ENCODE peak calls at places on chromosomes 13 and 19, in four cellular contexts. K is testis, Y is lower lobe of right lung, W is prostate gland. M is an unnamed sample.

GRCh38 chr19:4742717-4743646 is 19.3 kb upstream of the DPP9 start:
- DNase-seq in K (peak; percentile 75), Y (no peak), W (no peak), M (no peak)

GRCh38 chr19:58227964-58228583 is 640 bp upstream of the ZNF544 start:
- DNase-seq in K (peak; percentile 26), Y (no peak), W (no peak), M (no peak)

GRCh38 chr19:55146648-55147218 is 2.3 kb downstream of the TNNT1 start:
- DNase-seq in K (no peak), Y (no peak), W (no peak), M (no peak)

GRCh38 chr19:10268077-10268476 is 2.8 kb upstream of the ICAM1 start:
- DNase-seq in K (no peak), Y (no peak), W (no peak), M (no peak)

GRCh38 chr13:49310251-49310650 is 62.5 kb downstream of the CDADC1 start:
- DNase-seq in K (no peak), Y (no peak), W (no peak), M (no peak)

GRCh38 chr19:44554641-44555246 is 25.3 kb upstream of the CEACAM20 start:
- DNase-seq in K (no peak), Y (no peak), W (no peak), M (no peak)

GRCh38 chr19:49338691-49339363 is 3.6 kb downstream of the CD37 start:
- DNase-seq in K (peak; percentile 80), Y (peak; percentile 93), W (peak; percentile 93), M (peak; percentile 71)

GRCh38 chr13:31282741-31283455 is 83.1 kb downstream of the B3GLCT start:
- DNase-seq in K (no peak), Y (no peak), W (no peak), M (peak; percentile 13)

GRCh38 chr19:41700381-41701195 is 7.8 kb upstream of the CEACAM5 start:
- DNase-seq in K (no peak), Y (no peak), W (no peak), M (no peak)

GRCh38 chr19:8638078-8638619 is 7.7 kb downstream of the NFILZ start:
- DNase-seq in K (peak; percentile 21), Y (peak; percentile 71), W (peak; percentile 19), M (no peak)

GRCh38 chr19:4345656-4346383 is 2.5 kb downstream of the MPND start:
- DNase-seq in K (peak; percentile 35), Y (no peak), W (no peak), M (no peak)

GRCh38 chr13:85982102-85982501 is 182.9 kb upstream of the SLITRK6 start:
- DNase-seq in K (no peak), Y (no peak), W (no peak), M (no peak)

GRCh38 chr13:29579094-29579493 is 16.4 kb downstream of the SLC7A1 start:
- DNase-seq in K (no peak), Y (no peak), W (no peak), M (no peak)

GRCh38 chr19:42301646-42302204 is at the start of gene PRR19:
- DNase-seq in K (no peak), Y (no peak), W (no peak), M (no peak)

GRCh38 chr19:8209111-8209964 is at the start of gene CERS4:
- DNase-seq in K (peak; percentile 78), Y (peak; percentile 81), W (peak; percentile 76), M (no peak)

GRCh38 chr19:42683917-42684513 is 56.3 kb downstream of the PSG3 start:
- DNase-seq in K (peak; percentile 60), Y (no peak), W (no peak), M (peak; percentile 18)

DNA sequence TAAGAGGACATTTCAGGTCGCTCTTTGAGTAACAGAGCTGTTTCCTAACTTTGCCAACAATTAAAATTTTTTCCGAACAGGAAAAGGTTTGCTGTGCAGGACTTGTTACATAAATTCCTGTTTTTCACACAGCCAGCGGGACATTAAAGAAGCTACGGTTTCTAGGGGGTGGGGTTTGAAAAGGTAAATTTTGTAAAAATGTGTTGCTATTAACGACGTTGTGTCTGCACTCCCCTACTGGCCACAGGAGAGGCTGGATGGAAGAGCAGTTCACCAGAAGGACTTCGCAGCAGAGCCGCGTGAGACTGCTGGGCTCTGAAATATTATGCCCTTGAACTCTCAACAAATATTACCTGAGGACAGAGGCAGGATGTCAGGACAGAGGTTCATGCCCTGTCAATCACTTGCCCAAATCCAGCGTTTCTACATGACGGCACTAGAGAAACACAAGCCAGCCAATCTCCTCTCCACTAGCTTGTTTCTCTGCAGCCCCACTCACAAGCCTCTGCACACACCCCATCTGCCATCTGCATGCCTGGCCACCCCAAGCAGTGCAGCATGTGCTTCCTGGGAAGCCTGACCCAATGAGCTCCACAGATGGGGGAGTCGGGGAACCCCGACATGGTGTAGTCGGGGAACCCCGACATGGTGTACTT is 102.0 kb downstream of the FOXO1 start:
- DNase-seq in K (no peak), Y (no peak), W (no peak), M (no peak)
- TF ChIP-seq CTCF in K (no peak), Y (no peak), W (no peak), M (peak; percentile 23)

GRCh38 chr19:11598103-11598483 is 810 bp downstream of the ZNF627 start:
- DNase-seq in K (no peak), Y (no peak), W (no peak), M (no peak)

GRCh38 chr19:11594084-11594483 is 3.2 kb upstream of the ZNF627 start:
- DNase-seq in K (no peak), Y (no peak), W (no peak), M (no peak)

GRCh38 chr19:11596156-11596555 is 1.1 kb upstream of the ZNF627 start:
- DNase-seq in K (no peak), Y (no peak), W (no peak), M (no peak)

GRCh38 chr19:11597202-11598102 is at the start of gene ZNF627:
- DNase-seq in K (peak; percentile 100), Y (peak; percentile 99), W (peak; percentile 99), M (peak; percentile 93)

DNA sequence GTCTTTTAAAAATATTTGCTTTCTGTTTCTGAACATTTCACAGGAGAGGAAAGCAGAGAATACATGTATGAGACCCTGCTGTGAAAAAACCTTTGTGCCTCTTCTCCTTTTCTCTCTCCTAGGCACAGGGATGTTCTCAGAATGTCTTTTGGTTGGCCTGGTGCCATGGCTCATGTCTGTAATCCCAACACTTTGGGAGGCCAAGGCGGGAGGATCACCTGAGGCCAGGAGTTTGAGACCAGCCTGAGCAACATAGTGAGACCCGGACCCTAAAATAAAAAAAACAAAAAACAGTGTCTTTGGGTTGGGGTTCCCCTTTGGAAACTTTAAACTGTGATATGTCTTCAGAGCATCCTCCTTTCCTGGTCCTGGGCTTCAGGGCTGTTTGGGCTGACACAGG is 1.5 kb downstream of the ZNF627 start:
- DNase-seq in K (no peak), Y (no peak), W (no peak), M (no peak)
- H3K4me1 ChIP-seq in K (peaks cover 3% of the 10 kb centered on the region), Y (peaks cover 14% of the 10 kb centered on the region), W (peaks cover 2% of the 10 kb centered on the region), M (peaks cover 5% of the 10 kb centered on the region)

GRCh38 chr13:27961227-27962085 is 7.7 kb downstream of the CDX2 start:
- DNase-seq in K (no peak), Y (no peak), W (no peak), M (no peak)

GRCh38 chr13:27962128-27962841 is 6.8 kb downstream of the CDX2 start:
- DNase-seq in K (no peak), Y (no peak), W (no peak), M (no peak)

GRCh38 chr13:27958928-27959539 is 10.1 kb downstream of the CDX2 start:
- DNase-seq in K (no peak), Y (no peak), W (no peak), M (no peak)

GRCh38 chr13:27960362-27961226 is 8.5 kb downstream of the CDX2 start:
- DNase-seq in K (peak; percentile 62), Y (peak; percentile 72), W (peak; percentile 32), M (no peak)

GRCh38 chr13:27959976-27960361 is 9.1 kb downstream of the CDX2 start:
- DNase-seq in K (no peak), Y (no peak), W (no peak), M (no peak)
- H3K27me3 ChIP-seq in K (no peaks in the 10 kb centered on the region), Y (peaks cover 98% of the 10 kb centered on the region), W (peaks cover 13% of the 10 kb centered on the region), M (peaks cover 98% of the 10 kb centered on the region)

GRCh38 chr13:41401371-41401770 is 56.0 kb upstream of the RGCC start:
- DNase-seq in K (no peak), Y (no peak), W (no peak), M (no peak)
- TF ChIP-seq CTCF in K (no peak), Y (no peak), W (no peak), M (peak; percentile 5)

DNA sequence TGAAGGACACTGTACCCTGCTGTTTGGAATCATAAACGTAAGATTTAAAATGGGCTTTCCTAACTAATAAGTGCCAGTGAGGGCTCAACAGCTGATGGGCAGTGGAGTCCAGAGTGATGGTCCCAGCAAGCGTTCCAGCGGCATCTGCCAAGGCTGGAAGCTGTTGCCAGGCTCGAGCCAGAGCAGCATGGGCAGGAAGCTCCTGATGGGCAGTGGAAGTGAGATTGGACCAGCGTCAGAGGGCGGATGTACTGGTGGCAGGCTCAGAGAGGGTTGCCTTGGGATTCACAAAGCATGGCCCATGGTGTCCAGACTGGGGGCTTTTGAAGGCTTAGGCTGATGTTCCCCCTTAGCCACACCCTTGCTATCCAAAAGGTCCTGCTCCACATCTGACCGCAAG is 30.2 kb downstream of the COL4A2 start:
- DNase-seq in K (no peak), Y (no peak), W (no peak), M (no peak)
- H3K4me1 ChIP-seq in K (peaks cover 45% of the 10 kb centered on the region), Y (peaks cover 62% of the 10 kb centered on the region), W (peaks cover 5% of the 10 kb centered on the region), M (peaks cover 18% of the 10 kb centered on the region)

GRCh38 chr19:38385057-38385803 is 2.6 kb downstream of the GGN start:
- DNase-seq in K (no peak), Y (no peak), W (no peak), M (no peak)
- H3K27me3 ChIP-seq in K (no peaks in the 10 kb centered on the region), Y (peaks cover 12% of the 10 kb centered on the region), W (no peaks in the 10 kb centered on the region), M (no peaks in the 10 kb centered on the region)

DNA sequence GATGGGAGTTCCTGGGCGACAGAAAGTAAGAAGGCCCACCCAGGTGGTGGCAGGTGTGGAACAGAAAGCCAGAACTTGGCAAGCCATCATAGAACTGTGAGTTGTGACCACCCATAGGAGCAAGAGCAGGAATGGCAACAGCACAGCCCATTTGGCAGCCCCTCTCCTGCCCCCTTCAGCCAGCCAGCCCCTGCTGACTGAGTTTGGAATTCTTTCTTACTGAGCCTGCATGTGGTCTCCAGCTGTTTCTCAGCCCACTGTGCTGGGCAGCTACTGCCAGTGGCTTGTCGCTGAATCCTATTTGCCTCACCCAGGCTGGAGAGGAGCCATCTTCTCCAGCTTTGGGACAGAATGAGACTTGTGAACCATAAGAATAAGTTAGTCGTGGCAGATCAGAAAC is 28.3 kb downstream of the CNMD start:
- DNase-seq in K (no peak), Y (no peak), W (no peak), M (no peak)
- TF ChIP-seq CTCF in K (no peak), Y (no peak), W (no peak), M (no peak)

GRCh38 chr19:13839938-13840750 is 36.8 kb upstream of the NANOS3 start:
- DNase-seq in K (no peak), Y (peak; percentile 81), W (no peak), M (no peak)
- H3K4me1 ChIP-seq in K (peaks cover 20% of the 10 kb centered on the region), Y (peaks cover 80% of the 10 kb centered on the region), W (peaks cover 16% of the 10 kb centered on the region), M (peaks cover 14% of the 10 kb centered on the region)